ENCODE peak calls at places on chromosomes 6 and 20, in six cellular contexts. X is GM12865; B is CD4-positive, CD25-positive, alpha-beta regulatory T cell; Y is cardiac septum; I is body of pancreas; U is kidney. Q is an unnamed sample.

GRCh38 chr20:34948030-34948429 is 7.6 kb downstream of the GSS start:
- DNase-seq in B (no peak), X (no peak), I (no peak), U (no peak), Y (no peak), Q (no peak)

GRCh38 chr6:166241974-166242373 is 66.2 kb downstream of the PRR18 start:
- DNase-seq in I (no peak), B (no peak), U (no peak), Y (no peak), X (no peak), Q (no peak)

GRCh38 chr20:59006864-59007757 is at the start of gene CTSZ:
- DNase-seq in X (peak; percentile 80), B (peak; percentile 44), U (peak; percentile 88), Y (peak; percentile 86), I (peak; percentile 63), Q (peak; percentile 19)

GRCh38 chr20:40335437-40335836 is 353.6 kb downstream of the MAFB start:
- DNase-seq in I (no peak), U (no peak), Y (no peak), X (no peak), B (no peak), Q (no peak)

GRCh38 chr20:46027245-46027853 is 1.7 kb upstream of the SLC12A5 start:
- DNase-seq in I (peak; percentile 46), X (peak; percentile 32), B (no peak), U (no peak), Y (no peak), Q (no peak)

GRCh38 chr6:90917371-90917770 is 330.5 kb upstream of the MAP3K7 start:
- DNase-seq in X (no peak), I (no peak), U (no peak), Y (no peak), B (no peak), Q (no peak)

GRCh38 chr6:9516207-9516606 is 898.7 kb downstream of the TFAP2A start:
- DNase-seq in B (no peak), U (peak; percentile 42), Y (no peak), X (no peak), I (no peak), Q (no peak)

GRCh38 chr20:61263084-61263695 is 11.1 kb downstream of the CDH4 start:
- DNase-seq in X (no peak), Y (no peak), B (peak; percentile 10), I (no peak), U (no peak), Q (no peak)

GRCh38 chr6:38169826-38170526 is 350.4 kb downstream of the ZFAND3 start:
- DNase-seq in I (peak; percentile 27), X (no peak), Y (no peak), U (no peak), B (no peak), Q (no peak)

GRCh38 chr6:168244961-168245551 is 74.5 kb downstream of the DACT2 start:
- DNase-seq in X (no peak), B (no peak), U (no peak), I (no peak), Y (no peak), Q (no peak)

GRCh38 chr6:54244430-54244829 is 63.8 kb upstream of the TINAG start:
- DNase-seq in Y (no peak), I (no peak), U (no peak), B (no peak), X (peak; percentile 9), Q (no peak)

GRCh38 chr20:35134900-35135299 is 12.2 kb downstream of the EDEM2 start:
- DNase-seq in U (no peak), X (no peak), I (no peak), Y (no peak), B (no peak), Q (no peak)

GRCh38 chr6:4169028-4169789 is 33.8 kb upstream of the ECI2 start:
- DNase-seq in I (no peak), U (no peak), B (no peak), X (no peak), Y (no peak), Q (no peak)

GRCh38 chr6:5671604-5672559 is 334.8 kb downstream of the NRN1 start:
- DNase-seq in I (no peak), X (no peak), U (no peak), B (no peak), Y (no peak), Q (no peak)

GRCh38 chr20:14959506-14960493 is 622.4 kb upstream of the FLRT3 start:
- DNase-seq in B (no peak), X (no peak), I (no peak), Y (no peak), U (no peak), Q (no peak)

GRCh38 chr6:49909508-49910047 is 43.2 kb upstream of the CRISP1 start:
- DNase-seq in X (no peak), I (no peak), Y (no peak), U (no peak), B (no peak), Q (no peak)

GRCh38 chr6:137033828-137034227 is 10.9 kb downstream of the IL20RA start:
- DNase-seq in U (no peak), X (peak; percentile 89), Y (no peak), I (no peak), B (no peak), Q (peak; percentile 52)

GRCh38 chr6:132919028-132919427 is 104.7 kb downstream of the RPS12 start:
- DNase-seq in U (no peak), I (no peak), B (no peak), Y (no peak), X (no peak), Q (no peak)

GRCh38 chr20:49534314-49534713 is 33.6 kb downstream of the PTGIS start:
- DNase-seq in U (no peak), I (peak; percentile 46), B (peak; percentile 21), X (peak; percentile 59), Y (no peak), Q (peak; percentile 37)

GRCh38 chr6:106849676-106850332 is 124.7 kb downstream of the CD24 start:
- DNase-seq in Y (no peak), B (no peak), U (no peak), X (peak; percentile 34), I (no peak), Q (no peak)

GRCh38 chr6:50091641-50092040 is 41.9 kb upstream of the DEFB112 start:
- DNase-seq in X (no peak), B (no peak), Y (no peak), U (no peak), I (no peak), Q (no peak)

GRCh38 chr6:113361014-113361645 is 496.0 kb upstream of the MARCKS start:
- DNase-seq in I (no peak), X (no peak), B (no peak), U (no peak), Y (no peak), Q (no peak)

GRCh38 chr6:29968130-29968529 is 25.8 kb downstream of the HLA-A start:
- DNase-seq in Y (no peak), B (no peak), U (no peak), I (peak; percentile 73), X (no peak), Q (no peak)

GRCh38 chr6:5537967-5538366 is 276.7 kb downstream of the FARS2 start:
- DNase-seq in Y (no peak), X (no peak), U (no peak), B (no peak), I (no peak), Q (no peak)

GRCh38 chr6:44699082-44699481 is 311.6 kb downstream of the CDC5L start:
- DNase-seq in X (no peak), I (no peak), Y (no peak), B (no peak), U (no peak), Q (no peak)

GRCh38 chr20:50858525-50858924 is 63.7 kb downstream of the BCAS4 start:
- DNase-seq in Y (no peak), B (no peak), U (no peak), I (no peak), X (no peak), Q (no peak)

GRCh38 chr6:28884423-28885148 is 39.2 kb downstream of the TRIM27 start:
- DNase-seq in I (no peak), Y (no peak), U (no peak), X (peak; percentile 65), B (peak; percentile 52), Q (peak; percentile 58)

GRCh38 chr6:96467814-96468213 is 53.8 kb upstream of the UFL1 start:
- DNase-seq in U (no peak), X (no peak), I (no peak), B (no peak), Y (no peak), Q (no peak)

GRCh38 chr6:83417880-83418663 is 12.8 kb downstream of the ME1 start:
- DNase-seq in U (no peak), Y (no peak), X (peak; percentile 51), B (no peak), I (no peak), Q (no peak)

GRCh38 chr6:3209114-3210023 is 18.1 kb downstream of the TUBB2B start:
- DNase-seq in U (peak; percentile 72), Y (no peak), B (no peak), X (peak; percentile 91), I (no peak), Q (no peak)

GRCh38 chr6:16236648-16237199 is 1.7 kb upstream of the GMPR start:
- DNase-seq in U (no peak), I (peak; percentile 62), X (peak; percentile 66), B (no peak), Y (no peak), Q (no peak)

GRCh38 chr6:15922510-15923307 is 206.2 kb upstream of the MYLIP start:
- DNase-seq in U (no peak), B (no peak), I (no peak), Y (no peak), X (no peak), Q (no peak)

GRCh38 chr20:37703338-37703660 is 9.5 kb downstream of the CTNNBL1 start:
- DNase-seq in B (no peak), U (no peak), Y (no peak), I (no peak), X (no peak), Q (no peak)